ENCODE peak calls at places on chromosomes 6 and 20, in four cellular contexts. A, T, L and W are unnamed samples.

GRCh38 chr20:17202668-17203067 is 24.2 kb upstream of the PCSK2 start:
- DNase-seq in T (no peak), A (no peak), L (no peak), W (no peak)

GRCh38 chr6:153625089-153625488 is 414.0 kb upstream of the OPRM1 start:
- DNase-seq in T (no peak), L (no peak), A (peak), W (no peak)

GRCh38 chr6:125784365-125784764 is 6.4 kb upstream of the NCOA7 start:
- DNase-seq in L (no peak), A (no peak), T (no peak), W (no peak)

GRCh38 chr20:10671221-10671849 is 2.5 kb downstream of the JAG1 start:
- DNase-seq in T (peak), A (no peak), L (peak), W (peak)

GRCh38 chr20:22333885-22334545 is 250.4 kb downstream of the FOXA2 start:
- DNase-seq in A (peak), T (no peak), L (peak), W (peak)

GRCh38 chr6:129672883-129673631 is 36.9 kb downstream of the ARHGAP18 start:
- DNase-seq in A (no peak), T (no peak), L (no peak), W (peak)

GRCh38 chr6:28867078-28867414 is 56.7 kb downstream of the TRIM27 start:
- DNase-seq in T (no peak), L (no peak), A (no peak), W (no peak)

GRCh38 chr20:49276201-49276894 is 1.5 kb downstream of the ZNFX1 start:
- DNase-seq in A (no peak), L (no peak), T (no peak), W (peak)

GRCh38 chr20:14687317-14687716 is 349.9 kb upstream of the FLRT3 start:
- DNase-seq in A (no peak), T (no peak), L (no peak), W (no peak)

GRCh38 chr6:16278048-16278724 is 39.8 kb downstream of the GMPR start:
- DNase-seq in L (no peak), A (no peak), T (no peak), W (no peak)

GRCh38 chr20:4787069-4787468 is 65.4 kb downstream of the PRND start:
- DNase-seq in A (no peak), T (no peak), L (no peak), W (no peak)

GRCh38 chr6:89311853-89312531 is 3.1 kb downstream of the GABRR2 start:
- DNase-seq in T (no peak), L (peak), A (no peak), W (peak)

GRCh38 chr6:107230024-107230423 is 114.7 kb upstream of the BEND3 start:
- DNase-seq in A (no peak), T (no peak), L (no peak), W (no peak)

GRCh38 chr6:158789115-158789917 is 29.9 kb downstream of the EZR start:
- DNase-seq in L (no peak), T (peak), A (no peak), W (no peak)

GRCh38 chr6:119347466-119348307 is 1.9 kb downstream of the MAN1A1 start:
- DNase-seq in T (peak), A (no peak), L (peak), W (peak)

GRCh38 chr20:2460752-2461424 is 9.7 kb downstream of the SNRPB start:
- DNase-seq in T (no peak), A (no peak), L (no peak), W (no peak)

GRCh38 chr6:144936764-144937163 is 651.6 kb downstream of the UTRN start:
- DNase-seq in T (no peak), A (no peak), L (no peak), W (no peak)

GRCh38 chr6:16437984-16438383 is 199.6 kb downstream of the GMPR start:
- DNase-seq in A (no peak), T (no peak), L (no peak), W (no peak)

GRCh38 chr20:3889489-3890409 is 562 bp downstream of the PANK2 start:
- DNase-seq in L (no peak), T (no peak), A (peak), W (peak)